ENCODE peak calls at places on chromosome 14, in eight cellular contexts. G, B, I, O, Y, P, K and Q are unnamed samples. For H3K36me3 and H3K9me3, the result is how much of the 10 kb centered on the place peaks cover.

GRCh38 chr14:75310295-75311059 is 31.8 kb downstream of the FOS start:
- DNase-seq in O (no peak), K (peak), Y (no peak), I (peak), B (no peak), G (peak), P (peak), Q (peak)

GRCh38 chr14:35978561-35978960 is 152.4 kb downstream of the BRMS1L start:
- DNase-seq in G (no peak), B (no peak), K (no peak), P (no peak), Y (no peak), O (no peak), I (no peak), Q (no peak)

GRCh38 chr14:103102689-103103260 is 8.2 kb downstream of the EXOC3L4 start:
- DNase-seq in G (no peak), O (no peak), B (no peak), I (no peak), K (no peak), Y (no peak), P (no peak), Q (no peak)

GRCh38 chr14:27090716-27091115 is 492.9 kb upstream of the NOVA1 start:
- DNase-seq in I (no peak), Y (no peak), G (no peak), P (no peak), K (no peak), O (no peak), B (no peak), Q (no peak)

GRCh38 chr14:80447396-80447795 is 236.1 kb upstream of the DIO2 start:
- DNase-seq in Y (no peak), I (no peak), G (no peak), P (no peak), K (peak), O (no peak), B (no peak), Q (no peak)

GRCh38 chr14:58864751-58865519 is 227.2 kb downstream of the DACT1 start:
- DNase-seq in B (no peak), Y (no peak), G (no peak), K (peak), P (no peak), O (no peak), I (peak), Q (no peak)

GRCh38 chr14:67269338-67270060 is 28.3 kb downstream of the PALS1 start:
- DNase-seq in O (no peak), Y (no peak), B (no peak), K (no peak), P (no peak), G (no peak), I (no peak), Q (no peak)

GRCh38 chr14:35301334-35302210 is 9.4 kb downstream of the PSMA6 start:
- DNase-seq in B (no peak), K (no peak), Y (no peak), O (no peak), P (no peak), G (no peak), I (no peak), Q (no peak)

GRCh38 chr14:51400142-51400541 is 160.1 kb downstream of the TMX1 start:
- DNase-seq in P (no peak), B (no peak), Y (no peak), G (no peak), O (no peak), I (no peak), K (no peak), Q (no peak)

GRCh38 chr14:56195219-56195618 is 77.0 kb downstream of the PELI2 start:
- DNase-seq in P (no peak), B (no peak), K (no peak), O (no peak), G (no peak), Y (no peak), I (no peak), Q (no peak)

GRCh38 chr14:29637406-29637805 is 290.2 kb downstream of the PRKD1 start:
- DNase-seq in I (peak), B (peak), P (peak), G (peak), O (no peak), Y (no peak), K (peak), Q (peak)

GRCh38 chr14:78605065-78605762 is 435.0 kb downstream of the NRXN3 start:
- DNase-seq in P (no peak), I (no peak), O (no peak), Y (no peak), K (no peak), G (no peak), B (no peak), Q (no peak)
- H3K36me3 ChIP-seq in P (under half), I (under half), O (under half), Y (under half), K (under half), G (under half), B (under half), Q (under half)

GRCh38 chr14:40204441-40205175 is 772.4 kb upstream of the FBXO33 start:
- DNase-seq in I (no peak), O (no peak), P (no peak), G (no peak), K (no peak), B (no peak), Y (no peak), Q (no peak)
- H3K9me3 ChIP-seq in I (under half), O (under half), P (under half), G (under half), K (under half), B (under half), Y (under half), Q (under half)

GRCh38 chr14:64187331-64187730 is 106.8 kb downstream of the ESR2 start:
- DNase-seq in P (no peak), O (no peak), Y (no peak), G (no peak), K (no peak), B (no peak), I (no peak), Q (no peak)
- H3K36me3 ChIP-seq in P (half or more), O (under half), Y (half or more), G (half or more), K (under half), B (under half), I (under half), Q (under half)

DNA sequence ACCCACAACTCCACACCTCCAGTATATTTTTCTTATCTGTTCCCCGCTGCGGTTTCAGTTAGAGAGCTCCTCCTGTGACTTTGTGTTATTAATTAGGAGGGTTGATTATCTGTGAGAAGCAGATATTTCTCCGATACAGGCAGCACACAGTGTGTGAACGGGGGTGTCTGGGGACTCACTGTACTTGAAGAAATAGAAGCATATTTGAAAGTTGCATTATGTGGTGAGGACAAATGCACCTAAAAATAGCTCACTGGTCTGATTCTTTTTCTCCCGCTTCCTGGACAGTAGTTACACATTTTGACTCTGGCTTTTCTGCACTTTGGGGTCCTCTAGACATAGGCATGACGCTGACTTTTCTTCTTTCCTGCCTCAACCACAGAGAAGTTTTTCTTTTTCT is 277.7 kb downstream of the VRK1 start:
- DNase-seq in I (no peak), P (no peak), Y (no peak), K (no peak), O (no peak), B (no peak), G (no peak), Q (no peak)
- H3K9me3 ChIP-seq in I (under half), P (under half), Y (under half), K (under half), O (under half), B (under half), G (under half), Q (under half)

GRCh38 chr14:92135269-92135668 is 13.5 kb downstream of the CPSF2 start:
- DNase-seq in G (no peak), I (no peak), B (peak), P (no peak), Y (peak), K (peak), O (no peak), Q (no peak)
- H3K36me3 ChIP-seq in G (half or more), I (under half), B (under half), P (half or more), Y (half or more), K (under half), O (under half), Q (under half)

GRCh38 chr14:85359505-85359904 is 170.4 kb upstream of the FLRT2 start:
- DNase-seq in O (no peak), I (no peak), B (no peak), K (no peak), G (no peak), P (no peak), Y (no peak), Q (no peak)
- H3K9me3 ChIP-seq in O (under half), I (under half), B (under half), K (under half), G (under half), P (under half), Y (under half), Q (under half)

DNA sequence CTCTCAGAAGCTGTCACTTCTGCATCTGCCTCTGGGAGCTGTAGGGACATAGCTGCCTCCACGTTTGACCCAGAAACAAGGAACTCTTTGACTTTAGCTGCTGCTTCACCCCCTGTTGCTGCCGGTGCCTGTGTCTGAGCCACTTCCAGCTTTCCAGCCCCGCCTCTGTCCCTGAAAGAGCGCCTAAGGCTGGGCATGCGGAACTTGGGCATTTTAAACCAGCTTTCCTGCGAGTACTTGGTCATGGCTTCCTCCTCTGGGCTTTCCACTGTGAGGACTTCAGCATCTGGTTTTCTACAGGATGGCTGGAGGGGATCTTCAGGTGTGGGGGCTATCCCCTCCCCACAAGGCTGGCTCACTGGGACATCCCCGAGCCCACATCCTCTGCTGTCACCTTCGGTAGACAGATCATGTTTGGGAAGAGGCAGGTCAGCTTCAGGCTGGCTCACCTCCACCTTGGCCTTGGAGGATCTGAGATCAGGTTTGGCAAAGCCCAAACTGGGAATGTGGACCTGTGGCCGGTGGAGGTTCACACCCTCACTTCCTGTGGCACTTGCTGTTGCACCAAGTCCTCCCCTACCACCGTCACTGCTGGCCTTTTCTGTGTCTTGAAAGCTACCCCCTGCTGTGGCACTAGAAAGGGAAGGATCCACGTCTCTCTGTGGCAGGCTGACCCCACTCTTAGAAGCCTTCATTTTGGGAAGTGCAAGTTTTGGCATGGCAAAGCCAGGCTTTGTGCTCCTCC is 15.2 kb downstream of the PLD4 start:
- DNase-seq in P (peak), O (no peak), K (no peak), G (peak), B (no peak), I (no peak), Y (no peak), Q (no peak)
- H3K36me3 ChIP-seq in P (under half), O (under half), K (under half), G (under half), B (under half), I (under half), Y (under half), Q (under half)

DNA sequence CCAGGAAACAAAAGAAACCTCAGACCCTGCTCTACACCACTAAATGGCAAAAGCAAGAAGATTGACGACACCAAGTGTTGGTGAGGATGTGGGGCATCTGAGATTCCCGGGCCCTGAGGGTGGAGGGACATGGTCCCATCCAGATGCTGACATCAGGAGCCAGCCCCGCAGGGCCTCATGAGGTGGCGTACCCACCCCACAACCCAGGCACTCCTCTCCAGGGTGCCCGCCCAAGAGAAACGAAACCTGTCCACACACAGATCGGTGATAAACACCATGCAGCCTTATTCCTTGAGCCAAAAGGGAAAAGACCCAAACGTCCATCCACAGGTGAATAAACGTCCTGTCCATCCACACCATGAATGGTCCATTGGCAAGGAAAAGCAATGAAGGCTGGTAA is 54.8 kb upstream of the C14orf180 start:
- DNase-seq in O (no peak), I (no peak), G (no peak), B (no peak), K (no peak), Y (no peak), P (no peak), Q (no peak)
- H3K9me3 ChIP-seq in O (under half), I (under half), G (under half), B (under half), K (under half), Y (under half), P (under half), Q (under half)

GRCh38 chr14:91298576-91298975 is 54.1 kb upstream of the GPR68 start:
- DNase-seq in B (no peak), I (no peak), P (no peak), K (no peak), G (no peak), O (no peak), Y (no peak), Q (no peak)
- H3K36me3 ChIP-seq in B (under half), I (under half), P (under half), K (under half), G (under half), O (half or more), Y (half or more), Q (under half)

GRCh38 chr14:26068060-26068459 is 529.8 kb downstream of the NOVA1 start:
- DNase-seq in B (no peak), G (no peak), Y (no peak), I (no peak), K (no peak), P (no peak), O (no peak), Q (no peak)
- H3K9me3 ChIP-seq in B (under half), G (under half), Y (under half), I (under half), K (under half), P (under half), O (under half), Q (under half)